ENCODE peak calls at places on chromosome 19, in four cellular contexts. One of them, this sample, is unnamed.
A peak's percentile ranks its signal among the peaks of the same experiment; 100 is the strongest.

GRCh38 chr19:51479531-51480331 is 1.4 kb downstream of the CEACAM18 start:
- DNase-seq in A549: no peak
- DNase-seq in HepG2: no peak
- DNase-seq in K562: no peak
- DNase-seq in this sample: no peak

GRCh38 chr19:46137915-46138473 is 10.0 kb upstream of the IGFL2 start:
- DNase-seq in A549: no peak
- DNase-seq in HepG2: no peak
- DNase-seq in K562: no peak
- DNase-seq in this sample: no peak

GRCh38 chr19:13723206-13723605 is 41.1 kb upstream of the MRI1 start:
- DNase-seq in A549: peak; percentile 30
- DNase-seq in HepG2: no peak
- DNase-seq in K562: no peak
- DNase-seq in this sample: no peak

GRCh38 chr19:8899356-8899755 is 67.2 kb downstream of the MBD3L1 start:
- DNase-seq in A549: no peak
- DNase-seq in HepG2: no peak
- DNase-seq in K562: no peak
- DNase-seq in this sample: no peak

GRCh38 chr19:16076958-16077611 is 790 bp downstream of the TPM4 start:
- DNase-seq in A549: no peak
- DNase-seq in HepG2: no peak
- DNase-seq in K562: peak; percentile 43
- DNase-seq in this sample: peak; percentile 68

GRCh38 chr19:22882797-22883196 is 50.7 kb downstream of the ZNF723 start:
- DNase-seq in A549: peak; percentile 40
- DNase-seq in HepG2: peak; percentile 15
- DNase-seq in K562: no peak
- DNase-seq in this sample: no peak

GRCh38 chr19:35141627-35142401 is 1.2 kb upstream of the FXYD7 start:
- DNase-seq in A549: no peak
- DNase-seq in HepG2: no peak
- DNase-seq in K562: no peak
- DNase-seq in this sample: no peak

GRCh38 chr19:53183146-53183545 is 10.0 kb downstream of the ZNF665 start:
- DNase-seq in A549: no peak
- DNase-seq in HepG2: no peak
- DNase-seq in K562: no peak
- DNase-seq in this sample: no peak

GRCh38 chr19:35773020-35773809 is 2.1 kb upstream of the ARHGAP33 start:
- DNase-seq in A549: peak; percentile 68
- DNase-seq in HepG2: no peak
- DNase-seq in K562: no peak
- DNase-seq in this sample: no peak

GRCh38 chr19:1263198-1263597 is 5.9 kb upstream of the CIRBP start:
- DNase-seq in A549: no peak
- DNase-seq in HepG2: no peak
- DNase-seq in K562: no peak
- DNase-seq in this sample: no peak

GRCh38 chr19:30649934-30650614 is 277.9 kb downstream of the ZNF536 start:
- DNase-seq in A549: peak; percentile 72
- DNase-seq in HepG2: peak; percentile 57
- DNase-seq in K562: peak; percentile 45
- DNase-seq in this sample: peak; percentile 54

GRCh38 chr19:44111910-44112463 is 1.2 kb upstream of the ZNF225 start:
- DNase-seq in A549: no peak
- DNase-seq in HepG2: no peak
- DNase-seq in K562: no peak
- DNase-seq in this sample: peak; percentile 57

GRCh38 chr19:43229315-43229714 is 23.9 kb upstream of the PSG4 start:
- DNase-seq in A549: peak; percentile 44
- DNase-seq in HepG2: peak; percentile 25
- DNase-seq in K562: no peak
- DNase-seq in this sample: no peak

GRCh38 chr19:14674764-14675163 is at the start of gene ADGRE3:
- DNase-seq in A549: no peak
- DNase-seq in HepG2: no peak
- DNase-seq in K562: no peak
- DNase-seq in this sample: no peak

DNA sequence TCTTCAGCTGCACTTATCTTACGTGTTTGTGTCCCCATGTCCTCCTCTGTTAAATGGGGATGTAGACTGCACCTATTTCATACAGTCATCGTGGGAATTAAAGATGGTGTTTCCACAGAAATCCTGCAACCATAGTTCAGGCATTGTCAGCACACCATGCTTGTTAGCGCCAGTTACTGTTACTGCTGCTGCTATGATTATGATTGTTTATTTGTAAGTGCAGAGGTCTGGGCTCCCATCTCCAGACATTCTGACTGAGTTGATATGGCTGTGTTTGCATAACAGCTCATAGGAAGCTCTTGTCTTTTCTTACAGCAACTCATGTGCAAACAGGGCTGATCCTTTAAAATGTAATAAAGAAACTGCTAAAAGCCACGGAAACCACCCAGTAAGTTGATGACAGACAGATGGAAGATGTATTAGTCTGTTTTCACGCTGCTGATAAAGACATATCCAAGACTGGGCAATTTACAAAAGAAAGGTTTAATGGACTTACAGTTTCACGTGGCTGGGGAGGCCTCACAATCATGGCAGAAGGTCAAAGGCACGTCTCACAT is 1.8 kb downstream of the ZSCAN5A start:
- DNase-seq in A549: no peak
- DNase-seq in HepG2: no peak
- DNase-seq in K562: no peak
- DNase-seq in this sample: no peak
- TF ChIP-seq NR3C1 in A549: no peak
- TF ChIP-seq NR3C1 in HepG2: no peak
- TF ChIP-seq NR3C1 in K562: no peak
- TF ChIP-seq NR3C1 in this sample: no peak

GRCh38 chr19:50290011-50290410 is 39.2 kb downstream of the KCNC3 start:
- DNase-seq in A549: no peak
- DNase-seq in HepG2: no peak
- DNase-seq in K562: peak; percentile 49
- DNase-seq in this sample: peak; percentile 29
- TF ChIP-seq NR3C1 in A549: no peak
- TF ChIP-seq NR3C1 in HepG2: no peak
- TF ChIP-seq NR3C1 in K562: no peak
- TF ChIP-seq NR3C1 in this sample: no peak

DNA sequence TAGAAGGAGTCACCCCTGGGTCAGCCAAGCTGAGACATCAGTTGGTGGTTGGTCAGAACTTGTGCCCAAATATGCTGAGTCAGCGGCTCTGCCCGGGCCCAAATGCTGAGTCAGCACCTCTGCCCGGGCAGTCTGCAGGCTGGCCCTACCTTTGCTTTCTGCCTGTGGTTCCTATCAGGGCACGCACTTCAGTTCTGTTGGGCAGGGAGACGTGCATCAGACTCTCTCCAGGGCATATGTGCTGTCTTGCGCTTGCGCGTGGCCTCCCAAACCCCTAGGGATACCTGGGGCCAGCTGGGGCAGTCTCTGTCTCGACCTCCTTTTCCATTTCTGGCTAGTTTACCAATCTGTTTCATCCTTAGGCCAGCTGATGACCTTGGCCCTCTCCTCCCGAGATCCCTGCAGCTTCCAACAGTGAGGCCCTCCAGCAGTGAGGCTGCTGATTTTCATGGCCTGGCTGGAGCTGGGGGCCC is 24.4 kb upstream of the LDLR start:
- DNase-seq in A549: peak; percentile 35
- DNase-seq in HepG2: no peak
- DNase-seq in K562: peak; percentile 48
- DNase-seq in this sample: peak; percentile 36
- TF ChIP-seq NR3C1 in A549: no peak
- TF ChIP-seq NR3C1 in HepG2: no peak
- TF ChIP-seq NR3C1 in K562: no peak
- TF ChIP-seq NR3C1 in this sample: no peak

GRCh38 chr19:10412257-10412977 is 7.9 kb upstream of the PDE4A start:
- DNase-seq in A549: no peak
- DNase-seq in HepG2: no peak
- DNase-seq in K562: no peak
- DNase-seq in this sample: no peak

GRCh38 chr19:10407102-10407501 is 3.8 kb upstream of the CDC37 start:
- DNase-seq in A549: no peak
- DNase-seq in HepG2: no peak
- DNase-seq in K562: no peak
- DNase-seq in this sample: no peak

GRCh38 chr19:10406191-10406590 is 2.8 kb upstream of the CDC37 start:
- DNase-seq in A549: no peak
- DNase-seq in HepG2: no peak
- DNase-seq in K562: no peak
- DNase-seq in this sample: no peak

GRCh38 chr19:10404888-10405808 is 1.8 kb upstream of the CDC37 start:
- DNase-seq in A549: no peak
- DNase-seq in HepG2: no peak
- DNase-seq in K562: peak; percentile 3
- DNase-seq in this sample: no peak

DNA sequence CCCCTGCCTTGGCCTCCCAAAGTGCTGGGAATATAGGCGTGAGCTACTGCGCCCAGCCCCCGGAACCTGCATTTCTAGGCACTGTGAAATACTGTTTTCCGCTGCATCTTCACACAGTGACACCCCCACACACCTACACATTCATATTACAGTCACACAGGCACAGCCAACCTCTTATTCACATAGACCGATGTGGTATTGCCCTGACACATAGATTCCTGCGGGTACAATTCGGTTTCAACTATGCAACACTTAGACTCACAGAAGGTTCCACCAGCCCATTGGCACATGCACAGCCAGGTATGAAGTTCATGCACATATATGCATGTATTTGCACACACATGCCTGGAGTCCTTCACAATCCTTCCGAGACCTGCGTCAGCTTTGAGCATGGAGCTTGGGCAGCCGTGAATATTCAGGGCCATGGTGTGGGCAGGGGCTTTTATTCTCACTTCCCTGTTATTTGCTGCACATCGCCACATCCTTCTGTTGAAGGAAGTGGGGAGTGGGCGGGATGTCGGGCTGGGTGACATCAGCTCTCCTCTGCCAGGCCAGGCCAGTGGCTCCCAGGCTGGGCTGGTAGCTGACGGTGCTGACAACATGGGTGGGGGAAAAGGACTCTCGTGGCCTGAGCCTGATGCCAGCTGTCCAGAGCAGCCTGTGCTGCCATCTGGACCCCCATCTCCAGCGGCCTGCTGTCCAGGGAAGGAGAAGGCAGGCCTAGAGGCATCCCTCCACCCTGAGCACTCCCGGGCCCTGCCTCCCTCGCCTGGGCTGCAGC is 5.4 kb upstream of the CDC37 start:
- DNase-seq in A549: no peak
- DNase-seq in HepG2: no peak
- DNase-seq in K562: no peak
- DNase-seq in this sample: no peak
- TF ChIP-seq NR3C1 in A549: no peak
- TF ChIP-seq NR3C1 in HepG2: no peak
- TF ChIP-seq NR3C1 in K562: no peak
- TF ChIP-seq NR3C1 in this sample: no peak

GRCh38 chr19:12450817-12451216 is 10.0 kb upstream of the ZNF443 start:
- DNase-seq in A549: no peak
- DNase-seq in HepG2: no peak
- DNase-seq in K562: no peak
- DNase-seq in this sample: no peak
- TF ChIP-seq NR3C1 in A549: no peak
- TF ChIP-seq NR3C1 in HepG2: no peak
- TF ChIP-seq NR3C1 in K562: no peak
- TF ChIP-seq NR3C1 in this sample: no peak

DNA sequence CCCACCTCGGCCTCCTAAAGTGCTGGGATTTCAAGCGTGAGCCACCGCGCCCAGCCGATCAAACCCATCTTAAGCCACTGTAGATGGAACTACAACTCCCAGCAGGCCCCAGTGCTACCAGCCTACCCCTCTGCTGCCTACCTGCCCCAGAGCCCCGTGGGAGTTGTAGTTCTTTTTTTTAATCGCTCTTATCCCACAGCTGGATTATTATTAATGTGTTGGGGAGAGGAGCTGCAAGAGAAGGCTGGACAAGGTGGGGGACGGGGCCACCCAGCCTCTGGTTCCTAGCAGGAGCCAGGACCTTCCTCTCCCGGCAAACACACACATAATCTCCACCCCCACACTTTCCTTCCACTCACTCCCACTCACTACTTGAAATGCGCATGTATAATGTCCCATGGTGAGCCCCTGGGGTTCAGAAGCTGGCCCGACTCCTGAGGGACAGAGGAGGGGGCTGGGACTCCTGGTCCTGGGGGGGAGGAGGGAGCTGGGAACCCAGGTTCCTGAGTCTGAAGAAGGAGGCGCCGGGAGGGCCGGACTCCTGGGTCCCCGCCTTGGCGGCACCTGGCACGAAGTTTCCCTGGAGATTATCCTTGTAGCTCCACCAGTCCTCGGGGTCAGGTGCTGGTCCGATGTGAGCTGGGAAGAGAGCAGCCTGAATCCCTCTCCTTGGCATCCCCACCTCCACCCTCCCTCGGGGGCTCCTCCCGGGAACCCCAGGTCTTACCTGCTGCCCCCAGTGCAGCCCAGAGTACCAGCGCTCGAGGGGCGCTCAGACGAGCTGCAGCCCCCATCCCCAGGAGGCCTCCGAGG is 942 bp downstream of the CA11 start:
- DNase-seq in A549: peak; percentile 88
- DNase-seq in HepG2: peak; percentile 53
- DNase-seq in K562: peak; percentile 52
- DNase-seq in this sample: peak; percentile 80
- TF ChIP-seq NR3C1 in A549: no peak
- TF ChIP-seq NR3C1 in HepG2: no peak
- TF ChIP-seq NR3C1 in K562: no peak
- TF ChIP-seq NR3C1 in this sample: no peak

GRCh38 chr19:18167975-18168645 is 5.5 kb upstream of the IFI30 start:
- DNase-seq in A549: no peak
- DNase-seq in HepG2: no peak
- DNase-seq in K562: peak; percentile 80
- DNase-seq in this sample: peak; percentile 71
- TF ChIP-seq NR3C1 in A549: no peak
- TF ChIP-seq NR3C1 in HepG2: no peak
- TF ChIP-seq NR3C1 in K562: no peak
- TF ChIP-seq NR3C1 in this sample: no peak

GRCh38 chr19:47142779-47143178 is 12.1 kb downstream of the SAE1 start:
- DNase-seq in A549: no peak
- DNase-seq in HepG2: no peak
- DNase-seq in K562: no peak
- DNase-seq in this sample: no peak

GRCh38 chr19:47145639-47146486 is 15.2 kb downstream of the SAE1 start:
- DNase-seq in A549: no peak
- DNase-seq in HepG2: no peak
- DNase-seq in K562: no peak
- DNase-seq in this sample: no peak

GRCh38 chr19:47144630-47145029 is 14.0 kb downstream of the SAE1 start:
- DNase-seq in A549: no peak
- DNase-seq in HepG2: no peak
- DNase-seq in K562: no peak
- DNase-seq in this sample: no peak

GRCh38 chr19:47143322-47144073 is 12.9 kb downstream of the SAE1 start:
- DNase-seq in A549: no peak
- DNase-seq in HepG2: no peak
- DNase-seq in K562: no peak
- DNase-seq in this sample: no peak

DNA sequence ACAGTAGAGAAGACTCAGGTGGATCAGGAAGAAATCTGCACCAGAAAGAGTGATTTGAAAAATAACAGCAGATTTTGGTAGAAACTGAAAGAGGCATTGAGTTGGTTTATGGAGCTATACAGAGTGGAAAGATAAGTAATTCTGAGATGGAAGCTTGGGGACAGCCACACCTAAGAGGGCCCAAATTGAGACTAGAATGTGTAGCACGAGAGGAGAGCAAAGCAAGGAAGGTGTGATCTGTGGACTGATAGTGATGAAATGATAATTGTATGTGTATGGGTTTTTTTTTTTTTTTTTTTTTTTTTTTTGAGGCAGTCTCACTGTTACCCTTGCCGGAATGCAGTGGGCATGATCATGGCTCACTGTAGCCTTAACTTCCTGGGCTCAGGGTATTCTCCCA is 16.3 kb downstream of the SAE1 start:
- DNase-seq in A549: no peak
- DNase-seq in HepG2: no peak
- DNase-seq in K562: no peak
- DNase-seq in this sample: no peak
- TF ChIP-seq NR3C1 in A549: no peak
- TF ChIP-seq NR3C1 in HepG2: no peak
- TF ChIP-seq NR3C1 in K562: no peak
- TF ChIP-seq NR3C1 in this sample: no peak